ENCODE peak calls at places on chromosomes 2 and 18, in nine cellular contexts. I, Q, A, P, C, B, T, L and K are unnamed samples.

GRCh38 chr2:97688062-97688827 is 18.7 kb downstream of the C2orf92 start:
- DNase-seq in P (no peak), L (no peak), B (no peak), A (no peak), C (no peak), Q (no peak), I (no peak), T (no peak), K (no peak)

GRCh38 chr18:59715966-59716369 is 18.7 kb upstream of the CCBE1 start:
- DNase-seq in A (no peak), Q (peak; percentile 65), P (no peak), C (no peak), L (no peak), B (peak; percentile 58), T (no peak), I (no peak), K (no peak)

GRCh38 chr2:9333591-9334171 is 89.6 kb downstream of the ITGB1BP1 start:
- DNase-seq in P (peak; percentile 28), B (no peak), L (peak; percentile 84), C (peak; percentile 32), A (peak; percentile 77), I (peak; percentile 75), T (no peak), Q (peak; percentile 70), K (no peak)

GRCh38 chr2:235966932-235967331 is 201.3 kb downstream of the GBX2 start:
- DNase-seq in C (no peak), B (no peak), Q (no peak), A (no peak), I (no peak), L (no peak), P (no peak), T (no peak), K (no peak)

GRCh38 chr18:65439184-65439583 is 311.6 kb upstream of the CDH7 start:
- DNase-seq in A (no peak), L (peak; percentile 40), I (no peak), B (no peak), Q (no peak), T (no peak), P (no peak), C (no peak), K (no peak)

GRCh38 chr2:58081000-58081399 is 34.4 kb downstream of the VRK2 start:
- DNase-seq in L (peak; percentile 8), Q (no peak), T (no peak), B (no peak), I (no peak), A (no peak), P (no peak), C (no peak), K (no peak)

GRCh38 chr18:2641638-2642037 is 13.9 kb upstream of the SMCHD1 start:
- DNase-seq in Q (no peak), B (no peak), C (no peak), T (no peak), P (no peak), I (no peak), L (no peak), A (no peak), K (no peak)

GRCh38 chr2:127525692-127526141 is 572 bp downstream of the IWS1 start:
- DNase-seq in L (peak; percentile 50), T (no peak), C (no peak), Q (no peak), B (no peak), I (peak; percentile 37), A (no peak), P (no peak), K (no peak)

GRCh38 chr2:113173563-113174368 is at the start of gene PSD4:
- DNase-seq in C (no peak), P (peak; percentile 60), Q (no peak), A (peak; percentile 71), I (peak; percentile 56), T (no peak), L (no peak), B (no peak), K (peak; percentile 84)

GRCh38 chr2:33372940-33373553 is 103.4 kb upstream of the RASGRP3 start:
- DNase-seq in T (no peak), B (no peak), L (peak; percentile 58), I (peak; percentile 52), Q (no peak), C (no peak), A (no peak), P (no peak), K (peak; percentile 5)

GRCh38 chr2:31333527-31334183 is 80.9 kb downstream of the XDH start:
- DNase-seq in P (peak; percentile 72), B (no peak), A (peak; percentile 73), T (peak; percentile 51), L (peak; percentile 92), I (peak; percentile 82), Q (peak; percentile 68), C (peak; percentile 80), K (peak; percentile 67)

GRCh38 chr2:64799592-64800252 is 146.0 kb upstream of the SERTAD2 start:
- DNase-seq in C (no peak), Q (no peak), I (no peak), L (no peak), P (no peak), B (no peak), A (no peak), T (no peak), K (no peak)

GRCh38 chr2:159098374-159098773 is 129.9 kb downstream of the TANC1 start:
- DNase-seq in L (no peak), B (no peak), P (no peak), A (no peak), I (no peak), Q (no peak), C (no peak), T (no peak), K (no peak)

GRCh38 chr2:28838971-28839370 is 28.3 kb downstream of the SPDYA start:
- DNase-seq in P (no peak), I (no peak), A (no peak), L (no peak), T (no peak), B (no peak), Q (no peak), C (no peak), K (no peak)

GRCh38 chr2:28835787-28836186 is 25.2 kb downstream of the SPDYA start:
- DNase-seq in T (no peak), B (no peak), L (no peak), A (no peak), C (no peak), Q (no peak), P (no peak), I (no peak), K (no peak)

GRCh38 chr2:28828382-28828781 is 17.7 kb downstream of the SPDYA start:
- DNase-seq in Q (no peak), P (no peak), A (no peak), T (no peak), B (no peak), C (no peak), L (no peak), I (no peak), K (no peak)

GRCh38 chr2:28833740-28834139 is 23.1 kb downstream of the SPDYA start:
- DNase-seq in I (no peak), L (no peak), A (no peak), Q (no peak), P (no peak), T (no peak), C (no peak), B (no peak), K (no peak)
- TF ChIP-seq CTCF in I (no peak), L (no peak), A (no peak), Q (no peak), P (no peak), T (no peak), C (no peak), B (no peak), K (no peak)

GRCh38 chr2:20451346-20451745 is 4.5 kb downstream of the RHOB start:
- DNase-seq in A (no peak), L (peak; percentile 28), C (no peak), Q (no peak), I (no peak), T (no peak), B (no peak), P (no peak), K (no peak)

GRCh38 chr2:20454036-20454981 is 7.4 kb downstream of the RHOB start:
- DNase-seq in A (no peak), T (no peak), I (no peak), C (no peak), B (peak; percentile 0), P (no peak), Q (no peak), L (no peak), K (no peak)

GRCh38 chr2:20451761-20452499 is 5.1 kb downstream of the RHOB start:
- DNase-seq in T (no peak), A (no peak), I (no peak), Q (no peak), P (no peak), L (no peak), B (peak; percentile 3), C (no peak), K (no peak)

GRCh38 chr2:20452551-20452950 is 5.7 kb downstream of the RHOB start:
- DNase-seq in Q (no peak), P (no peak), B (peak; percentile 15), L (no peak), T (no peak), C (no peak), I (no peak), A (peak; percentile 42), K (no peak)

DNA sequence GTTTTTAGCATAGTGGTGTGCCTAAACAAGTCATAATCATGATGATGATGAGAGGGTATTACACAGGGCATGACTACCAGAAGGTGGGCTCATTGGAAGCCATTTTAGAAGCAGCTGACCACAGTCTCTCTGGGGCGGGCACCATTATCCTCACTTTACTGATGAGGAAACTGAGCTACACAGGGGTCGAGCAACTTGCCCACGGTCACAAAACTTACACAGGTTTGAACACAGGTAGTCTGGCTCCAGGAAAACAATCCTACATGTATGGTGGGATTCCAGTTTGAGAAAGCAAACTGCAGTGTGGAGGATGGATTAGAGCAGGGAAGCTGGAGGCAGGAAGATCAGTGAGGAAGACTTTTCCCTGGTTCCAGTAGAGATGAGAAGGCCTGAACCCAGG is 6.2 kb downstream of the RHOB start:
- DNase-seq in A (no peak), L (no peak), P (no peak), I (no peak), Q (no peak), B (peak; percentile 14), T (no peak), C (no peak), K (no peak)
- H3K27ac ChIP-seq in A (no peak overlapping the region), L (no peak overlapping the region), P (peak overlapping the region; percentile 51), I (no peak overlapping the region), Q (no peak overlapping the region), B (no peak overlapping the region), T (peak overlapping the region; percentile 99), C (peak overlapping the region; percentile 100), K (no peak overlapping the region)

DNA sequence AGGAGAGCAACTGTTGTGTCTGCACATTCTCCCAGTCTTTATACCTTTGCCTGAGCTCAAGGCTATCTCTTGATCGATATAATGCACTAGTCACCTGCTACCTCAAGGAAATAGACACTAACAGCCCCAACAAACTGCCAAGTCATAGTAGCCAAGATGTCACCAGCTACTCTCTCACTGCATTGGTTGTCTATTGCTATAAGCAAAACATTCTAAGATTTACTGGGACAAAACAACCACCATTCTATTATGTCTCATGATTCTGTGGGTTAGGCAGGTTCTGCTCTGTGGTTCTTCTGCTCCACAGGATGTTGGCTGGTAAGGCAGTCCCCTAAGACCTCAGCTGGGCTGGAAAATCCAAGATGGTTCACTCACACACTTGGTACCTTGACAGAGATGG is 28.5 kb upstream of the MLPH start:
- DNase-seq in L (no peak), A (no peak), T (no peak), I (no peak), Q (no peak), P (no peak), B (no peak), C (no peak), K (no peak)
- H3K27me3 ChIP-seq in L (no peaks in the 10 kb centered on the region), A (no peaks in the 10 kb centered on the region), T (no peaks in the 10 kb centered on the region), I (no peaks in the 10 kb centered on the region), Q (no peaks in the 10 kb centered on the region), P (no peaks in the 10 kb centered on the region), B (no peaks in the 10 kb centered on the region), C (no peaks in the 10 kb centered on the region), K (no peaks in the 10 kb centered on the region)

GRCh38 chr2:88448248-88448647 is 4.2 kb downstream of the FOXI3 start:
- DNase-seq in L (no peak), P (no peak), Q (no peak), B (no peak), A (no peak), I (no peak), C (no peak), T (no peak), K (no peak)
- TF ChIP-seq CTCF in L (no peak), P (no peak), Q (no peak), B (no peak), A (no peak), I (no peak), C (no peak), T (no peak), K (no peak)